ENCODE peak calls at places on chromosomes 7 and 10, in six cellular contexts. One of them, this sample, is unnamed.

GRCh38 chr10:113221756-113222168 is 271.7 kb downstream of the TCF7L2 start:
- DNase-seq in left ventricle myocardium inferior: no peak
- DNase-seq in CD8-positive, alpha-beta T cell: no peak
- DNase-seq in heart left ventricle: no peak
- DNase-seq in IMR-90: no peak
- DNase-seq in psoas muscle: no peak
- DNase-seq in this sample: no peak

GRCh38 chr7:21092923-21093702 is 306.4 kb upstream of the SP8 start:
- DNase-seq in left ventricle myocardium inferior: no peak
- DNase-seq in CD8-positive, alpha-beta T cell: no peak
- DNase-seq in heart left ventricle: no peak
- DNase-seq in IMR-90: no peak
- DNase-seq in psoas muscle: no peak
- DNase-seq in this sample: no peak

GRCh38 chr10:24435374-24435773 is 226.4 kb downstream of the KIAA1217 start:
- DNase-seq in left ventricle myocardium inferior: no peak
- DNase-seq in CD8-positive, alpha-beta T cell: no peak
- DNase-seq in heart left ventricle: no peak
- DNase-seq in IMR-90: peak; percentile 85
- DNase-seq in psoas muscle: no peak
- DNase-seq in this sample: no peak

GRCh38 chr10:133275683-133276092 is 980 bp downstream of the ADAM8 start:
- DNase-seq in left ventricle myocardium inferior: no peak
- DNase-seq in CD8-positive, alpha-beta T cell: no peak
- DNase-seq in heart left ventricle: no peak
- DNase-seq in IMR-90: no peak
- DNase-seq in psoas muscle: no peak
- DNase-seq in this sample: no peak

GRCh38 chr10:58952162-58952561 is 224.3 kb upstream of the PHYHIPL start:
- DNase-seq in left ventricle myocardium inferior: no peak
- DNase-seq in CD8-positive, alpha-beta T cell: no peak
- DNase-seq in heart left ventricle: no peak
- DNase-seq in IMR-90: no peak
- DNase-seq in psoas muscle: no peak
- DNase-seq in this sample: no peak

GRCh38 chr7:104946338-104946737 is 67.7 kb upstream of the KMT2E start:
- DNase-seq in left ventricle myocardium inferior: no peak
- DNase-seq in CD8-positive, alpha-beta T cell: no peak
- DNase-seq in heart left ventricle: no peak
- DNase-seq in IMR-90: no peak
- DNase-seq in psoas muscle: no peak
- DNase-seq in this sample: no peak

GRCh38 chr10:58662314-58662713 is 149.6 kb downstream of the BICC1 start:
- DNase-seq in left ventricle myocardium inferior: no peak
- DNase-seq in CD8-positive, alpha-beta T cell: no peak
- DNase-seq in heart left ventricle: no peak
- DNase-seq in IMR-90: peak; percentile 94
- DNase-seq in psoas muscle: no peak
- DNase-seq in this sample: no peak

GRCh38 chr10:132115736-132116135 is 50.0 kb downstream of the JAKMIP3 start:
- DNase-seq in left ventricle myocardium inferior: peak; percentile 19
- DNase-seq in CD8-positive, alpha-beta T cell: no peak
- DNase-seq in heart left ventricle: peak; percentile 58
- DNase-seq in IMR-90: peak; percentile 3
- DNase-seq in psoas muscle: no peak
- DNase-seq in this sample: no peak

GRCh38 chr7:82167568-82168314 is 275.8 kb downstream of the CACNA2D1 start:
- DNase-seq in left ventricle myocardium inferior: no peak
- DNase-seq in CD8-positive, alpha-beta T cell: no peak
- DNase-seq in heart left ventricle: no peak
- DNase-seq in IMR-90: no peak
- DNase-seq in psoas muscle: no peak
- DNase-seq in this sample: no peak

GRCh38 chr7:131633342-131633843 is 77.0 kb upstream of the PODXL start:
- DNase-seq in left ventricle myocardium inferior: no peak
- DNase-seq in CD8-positive, alpha-beta T cell: no peak
- DNase-seq in heart left ventricle: peak; percentile 54
- DNase-seq in IMR-90: peak; percentile 74
- DNase-seq in psoas muscle: no peak
- DNase-seq in this sample: no peak

GRCh38 chr7:2689951-2690705 is 2.1 kb downstream of the AMZ1 start:
- DNase-seq in left ventricle myocardium inferior: no peak
- DNase-seq in CD8-positive, alpha-beta T cell: no peak
- DNase-seq in heart left ventricle: no peak
- DNase-seq in IMR-90: peak; percentile 53
- DNase-seq in psoas muscle: no peak
- DNase-seq in this sample: no peak

GRCh38 chr7:36969376-36969775 is 245.1 kb upstream of the AOAH start:
- DNase-seq in left ventricle myocardium inferior: no peak
- DNase-seq in CD8-positive, alpha-beta T cell: no peak
- DNase-seq in heart left ventricle: no peak
- DNase-seq in IMR-90: no peak
- DNase-seq in psoas muscle: no peak
- DNase-seq in this sample: no peak

GRCh38 chr7:129495987-129496386 is 6.3 kb upstream of the SMKR1 start:
- DNase-seq in left ventricle myocardium inferior: no peak
- DNase-seq in CD8-positive, alpha-beta T cell: no peak
- DNase-seq in heart left ventricle: no peak
- DNase-seq in IMR-90: no peak
- DNase-seq in psoas muscle: no peak
- DNase-seq in this sample: no peak

GRCh38 chr10:49187950-49188761 is at the start of gene TMEM273:
- DNase-seq in left ventricle myocardium inferior: peak; percentile 83
- DNase-seq in CD8-positive, alpha-beta T cell: no peak
- DNase-seq in heart left ventricle: peak; percentile 90
- DNase-seq in IMR-90: no peak
- DNase-seq in psoas muscle: peak; percentile 64
- DNase-seq in this sample: no peak

GRCh38 chr10:132678436-132679216 is 107.3 kb downstream of the NKX6-2 start:
- DNase-seq in left ventricle myocardium inferior: no peak
- DNase-seq in CD8-positive, alpha-beta T cell: no peak
- DNase-seq in heart left ventricle: no peak
- DNase-seq in IMR-90: no peak
- DNase-seq in psoas muscle: peak; percentile 3
- DNase-seq in this sample: no peak

GRCh38 chr7:110421490-110422241 is 669.3 kb upstream of the LRRN3 start:
- DNase-seq in left ventricle myocardium inferior: no peak
- DNase-seq in CD8-positive, alpha-beta T cell: no peak
- DNase-seq in heart left ventricle: no peak
- DNase-seq in IMR-90: no peak
- DNase-seq in psoas muscle: no peak
- DNase-seq in this sample: no peak

GRCh38 chr7:6392712-6393666 is 54.8 kb downstream of the DAGLB start:
- DNase-seq in left ventricle myocardium inferior: peak; percentile 66
- DNase-seq in CD8-positive, alpha-beta T cell: no peak
- DNase-seq in heart left ventricle: peak; percentile 94
- DNase-seq in IMR-90: peak; percentile 77
- DNase-seq in psoas muscle: peak; percentile 73
- DNase-seq in this sample: peak; percentile 89

GRCh38 chr10:71299071-71299759 is 19.8 kb upstream of the SLC29A3 start:
- DNase-seq in left ventricle myocardium inferior: no peak
- DNase-seq in CD8-positive, alpha-beta T cell: no peak
- DNase-seq in heart left ventricle: no peak
- DNase-seq in IMR-90: no peak
- DNase-seq in psoas muscle: no peak
- DNase-seq in this sample: no peak

GRCh38 chr10:88553116-88553752 is 29.9 kb downstream of the RNLS start:
- DNase-seq in left ventricle myocardium inferior: no peak
- DNase-seq in CD8-positive, alpha-beta T cell: no peak
- DNase-seq in heart left ventricle: peak; percentile 47
- DNase-seq in IMR-90: peak; percentile 84
- DNase-seq in psoas muscle: peak; percentile 17
- DNase-seq in this sample: no peak

GRCh38 chr7:98785929-98786571 is 83.8 kb downstream of the TMEM130 start:
- DNase-seq in left ventricle myocardium inferior: no peak
- DNase-seq in CD8-positive, alpha-beta T cell: no peak
- DNase-seq in heart left ventricle: no peak
- DNase-seq in IMR-90: no peak
- DNase-seq in psoas muscle: no peak
- DNase-seq in this sample: no peak

GRCh38 chr10:49280001-49280408 is 19.0 kb upstream of the C10orf71 start:
- DNase-seq in left ventricle myocardium inferior: no peak
- DNase-seq in CD8-positive, alpha-beta T cell: no peak
- DNase-seq in heart left ventricle: no peak
- DNase-seq in IMR-90: peak; percentile 15
- DNase-seq in psoas muscle: no peak
- DNase-seq in this sample: no peak

GRCh38 chr10:95656291-95657164 is at the start of gene ALDH18A1:
- DNase-seq in left ventricle myocardium inferior: peak; percentile 91
- DNase-seq in CD8-positive, alpha-beta T cell: peak; percentile 89
- DNase-seq in heart left ventricle: peak; percentile 95
- DNase-seq in IMR-90: peak; percentile 89
- DNase-seq in psoas muscle: peak; percentile 93
- DNase-seq in this sample: peak; percentile 77

GRCh38 chr10:88401671-88402347 is 181.3 kb downstream of the RNLS start:
- DNase-seq in left ventricle myocardium inferior: no peak
- DNase-seq in CD8-positive, alpha-beta T cell: no peak
- DNase-seq in heart left ventricle: no peak
- DNase-seq in IMR-90: peak; percentile 35
- DNase-seq in psoas muscle: no peak
- DNase-seq in this sample: no peak

GRCh38 chr10:6737080-6737641 is 157.1 kb upstream of the PRKCQ start:
- DNase-seq in left ventricle myocardium inferior: no peak
- DNase-seq in CD8-positive, alpha-beta T cell: no peak
- DNase-seq in heart left ventricle: no peak
- DNase-seq in IMR-90: peak; percentile 62
- DNase-seq in psoas muscle: peak; percentile 29
- DNase-seq in this sample: no peak

GRCh38 chr10:73875139-73875475 is 752 bp upstream of the CAMK2G start:
- DNase-seq in left ventricle myocardium inferior: no peak
- DNase-seq in CD8-positive, alpha-beta T cell: no peak
- DNase-seq in heart left ventricle: no peak
- DNase-seq in IMR-90: no peak
- DNase-seq in psoas muscle: no peak
- DNase-seq in this sample: no peak

GRCh38 chr10:68647928-68648327 is 73.1 kb upstream of the CCAR1 start:
- DNase-seq in left ventricle myocardium inferior: no peak
- DNase-seq in CD8-positive, alpha-beta T cell: no peak
- DNase-seq in heart left ventricle: no peak
- DNase-seq in IMR-90: peak; percentile 89
- DNase-seq in psoas muscle: no peak
- DNase-seq in this sample: no peak

GRCh38 chr7:134513169-134513752 is 14.1 kb upstream of the AKR1B10 start:
- DNase-seq in left ventricle myocardium inferior: peak; percentile 26
- DNase-seq in CD8-positive, alpha-beta T cell: no peak
- DNase-seq in heart left ventricle: no peak
- DNase-seq in IMR-90: peak; percentile 63
- DNase-seq in psoas muscle: peak; percentile 28
- DNase-seq in this sample: no peak

GRCh38 chr10:43759216-43759615 is 110.5 kb upstream of the ZNF32 start:
- DNase-seq in left ventricle myocardium inferior: no peak
- DNase-seq in CD8-positive, alpha-beta T cell: no peak
- DNase-seq in heart left ventricle: no peak
- DNase-seq in IMR-90: no peak
- DNase-seq in psoas muscle: no peak
- DNase-seq in this sample: no peak

DNA sequence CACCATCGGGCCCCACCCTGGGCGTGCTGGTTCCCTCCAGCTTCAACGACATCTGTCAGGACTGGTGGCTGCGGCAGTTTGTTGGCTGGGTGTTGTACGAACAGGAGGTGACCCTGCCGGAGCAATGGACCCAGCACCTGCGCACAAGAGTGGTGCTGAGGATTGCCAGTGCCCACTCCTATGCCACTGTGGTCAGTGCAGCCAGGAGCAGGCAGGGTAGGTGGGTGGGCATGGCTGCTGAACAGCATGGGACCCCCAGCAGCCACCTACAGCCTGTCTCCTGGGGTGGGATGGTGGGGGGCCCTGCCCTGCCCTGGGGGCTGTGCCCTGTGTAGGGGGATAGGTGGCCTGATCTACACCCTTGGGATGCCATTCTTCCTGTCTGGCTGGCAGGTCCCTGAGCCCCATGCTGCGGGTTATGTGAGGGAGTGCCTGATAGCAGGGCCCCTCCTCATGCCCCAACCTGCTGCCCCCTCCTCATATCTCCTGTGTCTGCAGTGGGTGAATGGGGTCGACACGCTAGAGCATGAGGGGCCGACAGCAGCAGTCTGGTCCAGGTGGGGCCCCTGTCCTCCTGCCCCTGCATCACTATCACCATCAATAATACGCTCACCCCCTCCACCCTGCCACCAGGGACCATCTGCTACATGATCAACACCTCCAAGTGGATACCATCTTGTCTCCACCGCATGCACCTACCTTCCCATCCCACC is 56.9 kb downstream of the ZNF727 start:
- DNase-seq in left ventricle myocardium inferior: no peak
- DNase-seq in CD8-positive, alpha-beta T cell: no peak
- DNase-seq in heart left ventricle: no peak
- DNase-seq in IMR-90: no peak
- DNase-seq in psoas muscle: no peak
- DNase-seq in this sample: no peak
- H3K4me1 ChIP-seq in left ventricle myocardium inferior: no peaks in the 10 kb centered on the region
- H3K4me1 ChIP-seq in CD8-positive, alpha-beta T cell: no peaks in the 10 kb centered on the region
- H3K4me1 ChIP-seq in heart left ventricle: no peaks in the 10 kb centered on the region
- H3K4me1 ChIP-seq in IMR-90: no peaks in the 10 kb centered on the region
- H3K4me1 ChIP-seq in psoas muscle: no peaks in the 10 kb centered on the region
- H3K4me1 ChIP-seq in this sample: no peaks in the 10 kb centered on the region

DNA sequence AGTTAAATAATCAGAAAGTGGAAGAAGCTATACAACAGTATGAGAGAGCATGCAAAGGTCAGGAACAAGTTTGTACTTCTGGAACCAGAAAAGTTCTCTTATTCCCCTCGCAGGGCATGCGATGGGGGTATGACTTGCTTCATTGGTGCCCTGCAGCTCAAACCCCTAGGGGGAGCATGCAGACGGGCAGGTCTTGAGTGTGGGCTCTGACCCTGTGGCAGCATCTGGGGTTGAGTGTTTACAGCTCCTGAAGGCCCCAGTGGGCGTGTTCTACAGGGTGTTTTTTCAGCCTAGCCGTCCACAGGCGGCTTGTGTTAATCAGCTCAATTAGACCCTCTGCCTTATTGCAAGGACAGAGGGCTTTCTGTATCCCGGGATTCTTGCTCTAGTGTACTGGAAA is 44.5 kb downstream of the KIF20B start:
- DNase-seq in left ventricle myocardium inferior: no peak
- DNase-seq in CD8-positive, alpha-beta T cell: no peak
- DNase-seq in heart left ventricle: no peak
- DNase-seq in IMR-90: no peak
- DNase-seq in psoas muscle: no peak
- DNase-seq in this sample: no peak
- TF ChIP-seq CTCF in left ventricle myocardium inferior: no peak
- TF ChIP-seq CTCF in CD8-positive, alpha-beta T cell: no peak
- TF ChIP-seq CTCF in heart left ventricle: no peak
- TF ChIP-seq CTCF in IMR-90: no peak
- TF ChIP-seq CTCF in psoas muscle: no peak
- TF ChIP-seq CTCF in this sample: no peak

DNA sequence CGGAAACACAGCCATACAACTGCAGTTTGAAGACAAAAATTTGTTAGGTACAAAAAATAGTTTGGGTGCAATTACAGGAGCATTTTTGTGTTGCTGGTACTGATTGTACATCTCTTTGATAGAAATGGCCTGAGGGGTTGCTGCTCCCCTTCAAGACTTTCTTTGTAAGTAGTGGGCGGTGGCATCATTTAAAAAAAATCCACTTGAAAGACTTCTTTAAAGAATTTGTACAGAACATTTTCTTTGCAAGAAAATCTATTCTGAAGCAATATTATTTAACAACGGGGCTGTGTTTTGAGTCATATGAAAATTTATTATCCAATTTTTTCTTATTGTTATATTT is 144.1 kb upstream of the CAV2 start:
- DNase-seq in left ventricle myocardium inferior: no peak
- DNase-seq in CD8-positive, alpha-beta T cell: no peak
- DNase-seq in heart left ventricle: no peak
- DNase-seq in IMR-90: no peak
- DNase-seq in psoas muscle: no peak
- DNase-seq in this sample: no peak
- H3K27ac ChIP-seq in left ventricle myocardium inferior: peak overlapping the region; percentile 96
- H3K27ac ChIP-seq in CD8-positive, alpha-beta T cell: no peak overlapping the region
- H3K27ac ChIP-seq in heart left ventricle: peak overlapping the region; percentile 91
- H3K27ac ChIP-seq in IMR-90: peak overlapping the region; percentile 49
- H3K27ac ChIP-seq in psoas muscle: peak overlapping the region; percentile 75
- H3K27ac ChIP-seq in this sample: peak overlapping the region; percentile 79

GRCh38 chr10:79082035-79082373 is 13.2 kb downstream of the ZMIZ1 start:
- DNase-seq in left ventricle myocardium inferior: no peak
- DNase-seq in CD8-positive, alpha-beta T cell: no peak
- DNase-seq in heart left ventricle: no peak
- DNase-seq in IMR-90: no peak
- DNase-seq in psoas muscle: no peak
- DNase-seq in this sample: no peak
- H3K4me1 ChIP-seq in left ventricle myocardium inferior: peaks cover 100% of the 10 kb centered on the region
- H3K4me1 ChIP-seq in CD8-positive, alpha-beta T cell: peaks cover 14% of the 10 kb centered on the region
- H3K4me1 ChIP-seq in heart left ventricle: peaks cover 96% of the 10 kb centered on the region
- H3K4me1 ChIP-seq in IMR-90: peaks cover 72% of the 10 kb centered on the region
- H3K4me1 ChIP-seq in psoas muscle: peaks cover 89% of the 10 kb centered on the region
- H3K4me1 ChIP-seq in this sample: peaks cover 55% of the 10 kb centered on the region

This sample was measured in thoracic aorta.